ENCODE peak calls at places on chromosomes 3 and 15, in four cellular contexts. X is renal cortical epithelial cell, W is NCI-H69, A is A172. D is an unnamed sample.

GRCh38 chr15:82122754-82123400 is 77.1 kb upstream of the MEX3B start:
- DNase-seq in X (peak), W (no peak), A (peak), D (peak)

GRCh38 chr15:58602823-58603222 is 146.7 kb downstream of the ADAM10 start:
- DNase-seq in X (no peak), W (no peak), A (no peak), D (no peak)

GRCh38 chr15:93829115-93829849 is 402.1 kb upstream of the MCTP2 start:
- DNase-seq in X (peak), W (peak), A (peak), D (peak)

GRCh38 chr3:12929801-12930200 is 88.4 kb upstream of the RPL32 start:
- DNase-seq in X (no peak), W (peak), A (no peak), D (peak)

GRCh38 chr15:55907797-55908196 is 85.6 kb downstream of the NEDD4 start:
- DNase-seq in X (peak), W (no peak), A (peak), D (peak)

GRCh38 chr3:99875925-99876781 is 58.5 kb downstream of the CMSS1 start:
- DNase-seq in X (peak), W (no peak), A (peak), D (no peak)

GRCh38 chr15:71374607-71375352 is 259.5 kb downstream of the THSD4 start:
- DNase-seq in X (no peak), W (peak), A (no peak), D (no peak)

GRCh38 chr15:84586641-84587160 is 14.1 kb upstream of the ZSCAN2 start:
- DNase-seq in X (no peak), W (peak), A (no peak), D (no peak)

GRCh38 chr3:49856181-49857005 is at the start of gene TRAIP:
- DNase-seq in X (peak), W (peak), A (peak), D (peak)

GRCh38 chr3:102974333-102974732 is 539.5 kb downstream of the ZPLD1 start:
- DNase-seq in X (no peak), W (no peak), A (no peak), D (no peak)

GRCh38 chr3:58507356-58508062 is 15.6 kb downstream of the KCTD6 start:
- DNase-seq in X (no peak), W (no peak), A (no peak), D (no peak)

GRCh38 chr3:188760408-188760807 is 411.4 kb upstream of the TPRG1 start:
- DNase-seq in X (no peak), W (no peak), A (peak), D (peak)

GRCh38 chr15:40336129-40337122 is 4.3 kb downstream of the CCDC9B start:
- DNase-seq in X (no peak), W (peak), A (no peak), D (no peak)

GRCh38 chr3:178465260-178466180 is 70.7 kb upstream of the KCNMB2 start:
- DNase-seq in X (no peak), W (no peak), A (no peak), D (no peak)

GRCh38 chr3:31960793-31961431 is 20.1 kb downstream of the OSBPL10 start:
- DNase-seq in X (peak), W (peak), A (peak), D (peak)

GRCh38 chr3:67692621-67693020 is 38.2 kb upstream of the SUCLG2 start:
- DNase-seq in X (no peak), W (no peak), A (no peak), D (no peak)

GRCh38 chr3:86175051-86175536 is 815.9 kb downstream of the VGLL3 start:
- DNase-seq in X (no peak), W (peak), A (no peak), D (no peak)

GRCh38 chr15:89971592-89971997 is 29.5 kb upstream of the ZNF710 start:
- DNase-seq in X (peak), W (peak), A (peak), D (peak)

GRCh38 chr3:40247714-40248113 is 61.8 kb upstream of the EIF1B start:
- DNase-seq in X (no peak), W (no peak), A (no peak), D (no peak)

GRCh38 chr15:58440922-58441321 is 9.1 kb downstream of the LIPC start:
- DNase-seq in X (no peak), W (no peak), A (no peak), D (no peak)

GRCh38 chr15:53716909-53717878 is 42.3 kb downstream of the WDR72 start:
- DNase-seq in X (peak), W (peak), A (peak), D (peak)

GRCh38 chr15:73323374-73323955 is 45.3 kb downstream of the HCN4 start:
- DNase-seq in X (no peak), W (no peak), A (no peak), D (no peak)

GRCh38 chr15:27866505-27867165 is 232.5 kb downstream of the OCA2 start:
- DNase-seq in X (no peak), W (no peak), A (no peak), D (no peak)

GRCh38 chr15:92377083-92377789 is 16.4 kb upstream of the ST8SIA2 start:
- DNase-seq in X (no peak), W (no peak), A (peak), D (peak)

GRCh38 chr3:48082580-48083187 is 66.5 kb upstream of the MAP4 start:
- DNase-seq in X (no peak), W (no peak), A (no peak), D (no peak)

GRCh38 chr15:87874896-87875661 is 381.5 kb downstream of the NTRK3 start:
- DNase-seq in X (peak), W (no peak), A (peak), D (no peak)

GRCh38 chr15:64455951-64456350 is 4.4 kb upstream of the ZNF609 start:
- DNase-seq in X (peak), W (peak), A (no peak), D (no peak)

GRCh38 chr3:10437995-10438901 is 67.1 kb downstream of the ATP2B2 start:
- DNase-seq in X (no peak), W (no peak), A (peak), D (peak)

GRCh38 chr15:34360298-34360697 is 6.7 kb downstream of the LPCAT4 start:
- DNase-seq in X (peak), W (no peak), A (no peak), D (no peak)

GRCh38 chr3:50630394-50630793 is 13.4 kb downstream of the MAPKAPK3 start:
- DNase-seq in X (no peak), W (peak), A (no peak), D (no peak)

GRCh38 chr15:100098705-100099104 is 243.1 kb downstream of the ADAMTS17 start:
- DNase-seq in X (no peak), W (no peak), A (no peak), D (no peak)

GRCh38 chr3:47645551-47645950 is 66.9 kb upstream of the CSPG5 start:
- DNase-seq in X (no peak), W (no peak), A (no peak), D (no peak)

GRCh38 chr3:159045279-159045678 is 243.4 kb downstream of the MFSD1 start:
- DNase-seq in X (no peak), W (peak), A (no peak), D (no peak)

GRCh38 chr3:73832426-73832825 is 207.7 kb upstream of the PDZRN3 start:
- DNase-seq in X (no peak), W (no peak), A (no peak), D (no peak)